ENCODE peak calls at places on chromosome 9, in nine cellular contexts. Y, O, M, T, J, N, I, L and U are unnamed samples.

GRCh38 chr9:131667576-131667975 is 72.3 kb downstream of the RAPGEF1 start:
- DNase-seq in Y (no peak), O (no peak), M (no peak), T (no peak), J (no peak), N (no peak), I (no peak), L (peak; percentile 27), U (no peak)

GRCh38 chr9:87711857-87712800 is 13.8 kb upstream of the CTSL start:
- DNase-seq in Y (peak; percentile 81), O (no peak), M (peak; percentile 60), T (no peak), J (peak; percentile 82), N (no peak), I (peak; percentile 89), L (peak; percentile 73), U (peak; percentile 65)

GRCh38 chr9:37197158-37198033 is 77.0 kb downstream of the ZCCHC7 start:
- DNase-seq in Y (no peak), O (no peak), M (peak; percentile 51), T (peak; percentile 26), J (peak; percentile 45), N (no peak), I (peak; percentile 52), L (no peak), U (no peak)

GRCh38 chr9:83062653-83063527 is at the start of gene RASEF:
- DNase-seq in Y (peak; percentile 80), O (peak; percentile 39), M (peak; percentile 86), T (peak; percentile 60), J (peak; percentile 6), N (peak; percentile 24), I (peak; percentile 13), L (peak; percentile 40), U (peak; percentile 89)

GRCh38 chr9:131841765-131842318 is 102.0 kb upstream of the RAPGEF1 start:
- DNase-seq in Y (no peak), O (no peak), M (no peak), T (no peak), J (no peak), N (no peak), I (no peak), L (no peak), U (no peak)

GRCh38 chr9:69197687-69198086 is 23.6 kb downstream of the TJP2 start:
- DNase-seq in Y (no peak), O (no peak), M (no peak), T (no peak), J (no peak), N (no peak), I (no peak), L (no peak), U (no peak)

GRCh38 chr9:114775121-114775520 is 30.7 kb downstream of the TNFSF15 start:
- DNase-seq in Y (no peak), O (no peak), M (no peak), T (no peak), J (no peak), N (no peak), I (no peak), L (no peak), U (no peak)

GRCh38 chr9:35604578-35605335 is at the start of gene TESK1:
- DNase-seq in Y (peak; percentile 87), O (peak; percentile 89), M (peak; percentile 90), T (peak; percentile 95), J (peak; percentile 49), N (peak; percentile 79), I (peak; percentile 65), L (peak; percentile 19), U (peak; percentile 95)

GRCh38 chr9:98791147-98792095 is 4.9 kb downstream of the ANKS6 start:
- DNase-seq in Y (peak; percentile 81), O (peak; percentile 93), M (peak; percentile 86), T (peak; percentile 99), J (peak; percentile 96), N (peak; percentile 72), I (peak; percentile 97), L (peak; percentile 91), U (peak; percentile 96)

GRCh38 chr9:6153425-6153824 is 62.2 kb upstream of the IL33 start:
- DNase-seq in Y (peak; percentile 72), O (no peak), M (no peak), T (peak; percentile 63), J (no peak), N (no peak), I (peak; percentile 20), L (peak; percentile 41), U (no peak)
- H3K27ac ChIP-seq in Y (peak overlapping the region; percentile 73), O (no peak overlapping the region), M (no peak overlapping the region), T (no peak overlapping the region), J (no peak overlapping the region), N (no peak overlapping the region), I (no peak overlapping the region), L (no peak overlapping the region), U (no peak overlapping the region)

GRCh38 chr9:129482521-129483466 is 138.1 kb downstream of the C9orf50 start:
- DNase-seq in Y (peak; percentile 86), O (peak; percentile 92), M (peak; percentile 90), T (peak; percentile 93), J (peak; percentile 92), N (peak; percentile 93), I (peak; percentile 95), L (peak; percentile 77), U (peak; percentile 84)
- TF ChIP-seq CTCF in Y (no peak), O (no peak), M (no peak), T (no peak), J (peak; percentile 16), N (peak; percentile 11), I (no peak), L (no peak), U (no peak)

GRCh38 chr9:21974230-21974541 is 20.0 kb downstream of the CDKN2A start:
- DNase-seq in Y (no peak), O (no peak), M (no peak), T (peak; percentile 55), J (no peak), N (no peak), I (no peak), L (no peak), U (no peak)

GRCh38 chr9:21970800-21971620 is 23.2 kb downstream of the CDKN2A start:
- DNase-seq in Y (no peak), O (peak; percentile 51), M (no peak), T (no peak), J (no peak), N (no peak), I (no peak), L (no peak), U (peak; percentile 76)

GRCh38 chr9:21972361-21972760 is 21.8 kb downstream of the CDKN2A start:
- DNase-seq in Y (no peak), O (no peak), M (no peak), T (no peak), J (no peak), N (no peak), I (no peak), L (no peak), U (no peak)

GRCh38 chr9:21976334-21976875 is 17.8 kb downstream of the CDKN2A start:
- DNase-seq in Y (no peak), O (no peak), M (no peak), T (no peak), J (no peak), N (no peak), I (no peak), L (no peak), U (no peak)

DNA sequence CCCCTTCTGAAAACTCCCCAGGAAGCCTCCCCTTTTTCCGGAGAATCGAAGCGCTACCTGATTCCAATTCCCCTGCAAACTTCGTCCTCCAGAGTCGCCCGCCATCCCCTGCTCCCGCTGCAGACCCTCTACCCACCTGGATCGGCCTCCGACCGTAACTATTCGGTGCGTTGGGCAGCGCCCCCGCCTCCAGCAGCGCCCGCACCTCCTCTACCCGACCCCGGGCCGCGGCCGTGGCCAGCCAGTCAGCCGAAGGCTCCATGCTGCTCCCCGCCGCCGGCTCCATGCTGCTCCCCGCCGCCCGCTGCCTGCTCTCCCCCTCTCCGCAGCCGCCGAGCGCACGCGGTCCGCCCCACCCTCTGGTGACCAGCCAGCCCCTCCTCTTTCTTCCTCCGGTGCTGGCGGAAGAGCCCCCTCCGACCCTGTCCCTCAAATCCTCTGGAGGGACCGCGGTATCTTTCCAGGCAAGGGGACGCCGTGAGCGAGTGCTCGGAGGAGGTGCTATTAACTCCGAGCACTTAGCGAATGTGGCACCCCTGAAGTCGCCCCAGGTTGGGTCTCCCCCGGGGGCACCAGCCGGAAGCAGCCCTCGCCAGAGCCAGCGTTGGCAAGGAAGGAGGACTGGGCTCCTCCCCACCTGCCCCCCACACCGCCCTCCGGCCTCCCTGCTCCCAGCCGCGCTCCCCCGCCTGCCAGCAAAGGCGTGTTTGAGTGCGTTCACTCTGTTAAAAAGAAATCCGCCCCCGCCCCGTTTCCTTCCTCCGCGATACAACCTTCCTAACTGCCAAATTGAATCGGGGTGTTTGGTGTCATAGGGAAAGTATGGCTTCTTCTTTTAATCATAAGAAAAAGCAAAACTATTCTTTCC is 19.4 kb downstream of the CDKN2A start:
- DNase-seq in Y (no peak), O (peak; percentile 53), M (peak; percentile 79), T (peak; percentile 92), J (no peak), N (no peak), I (peak; percentile 30), L (peak; percentile 56), U (peak; percentile 90)
- H3K27ac ChIP-seq in Y (no peak overlapping the region), O (no peak overlapping the region), M (no peak overlapping the region), T (peak overlapping the region; percentile 96), J (no peak overlapping the region), N (no peak overlapping the region), I (no peak overlapping the region), L (peak overlapping the region; percentile 55), U (no peak overlapping the region)

GRCh38 chr9:127562841-127563523 is 49.1 kb upstream of the STXBP1 start:
- DNase-seq in Y (peak; percentile 73), O (no peak), M (no peak), T (no peak), J (peak; percentile 71), N (no peak), I (peak; percentile 66), L (peak; percentile 76), U (no peak)
- TF ChIP-seq CTCF in Y (no peak), O (no peak), M (no peak), T (no peak), J (peak; percentile 14), N (no peak), I (no peak), L (peak; percentile 30), U (no peak)